ENCODE peak calls at places on chromosome 12, in five cellular contexts. J is H9, S is trophoblast cell, D is mesenchymal stem cell, H is neuronal stem cell. L is an unnamed sample.

GRCh38 chr12:115190191-115190590 is 506.2 kb upstream of the TBX3 start:
- DNase-seq in J (no peak), S (no peak), D (no peak), H (no peak), L (no peak)

GRCh38 chr12:96108321-96108720 is 72.9 kb upstream of the LTA4H start:
- DNase-seq in J (peak), S (no peak), D (no peak), H (no peak), L (no peak)

GRCh38 chr12:53049582-53050318 is at the start of gene TNS2:
- DNase-seq in J (peak), S (no peak), D (peak), H (no peak), L (peak)

GRCh38 chr12:63294327-63294632 is 143.3 kb upstream of the AVPR1A start:
- DNase-seq in J (no peak), S (peak), D (peak), H (no peak), L (no peak)

GRCh38 chr12:101127521-101128219 is 82.4 kb downstream of the SLC5A8 start:
- DNase-seq in J (no peak), S (no peak), D (peak), H (no peak), L (no peak)

GRCh38 chr12:26691234-26691970 is 141.6 kb downstream of the ITPR2 start:
- DNase-seq in J (peak), S (peak), D (peak), H (peak), L (peak)

GRCh38 chr12:98736352-98737326 is 91.5 kb downstream of the APAF1 start:
- DNase-seq in J (peak), S (no peak), D (peak), H (no peak), L (no peak)

GRCh38 chr12:3035815-3036702 is 41.1 kb upstream of the TSPAN9 start:
- DNase-seq in J (no peak), S (no peak), D (no peak), H (no peak), L (no peak)

GRCh38 chr12:29066061-29066588 is 83.0 kb upstream of the FAR2 start:
- DNase-seq in J (no peak), S (no peak), D (peak), H (peak), L (no peak)

GRCh38 chr12:57233357-57234232 is 4.1 kb downstream of the SHMT2 start:
- DNase-seq in J (no peak), S (no peak), D (peak), H (no peak), L (no peak)

DNA sequence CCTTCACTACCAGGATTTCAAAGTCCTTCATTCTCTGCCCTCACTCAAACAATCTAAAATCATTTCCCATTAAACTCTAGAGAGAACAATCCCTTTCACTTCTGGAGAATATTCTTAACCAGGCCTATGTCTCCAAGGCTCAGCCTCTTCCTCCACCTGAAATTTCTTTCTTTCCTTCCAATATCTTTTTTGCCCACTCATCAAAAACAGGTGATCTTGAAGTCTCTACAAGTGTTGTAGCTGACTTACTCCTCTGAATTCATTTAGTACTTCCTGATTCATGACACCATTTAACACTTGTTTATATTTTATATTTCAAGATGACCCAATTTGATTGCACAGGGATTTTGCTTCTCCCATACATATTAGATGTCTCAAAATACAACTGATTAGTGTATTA is 66.7 kb upstream of the PDZRN4 start:
- DNase-seq in J (no peak), S (no peak), D (no peak), H (no peak), L (no peak)
- H2BK12ac ChIP-seq in J (no peak), S (no peak), D (no peak), H (no peak), L (no peak)

GRCh38 chr12:120709976-120710804 is at the start of gene UNC119B:
- DNase-seq in J (peak), S (peak), D (peak), H (peak), L (no peak)
- H2BK12ac ChIP-seq in J (no peak), S (no peak), D (no peak), H (no peak), L (no peak)

DNA sequence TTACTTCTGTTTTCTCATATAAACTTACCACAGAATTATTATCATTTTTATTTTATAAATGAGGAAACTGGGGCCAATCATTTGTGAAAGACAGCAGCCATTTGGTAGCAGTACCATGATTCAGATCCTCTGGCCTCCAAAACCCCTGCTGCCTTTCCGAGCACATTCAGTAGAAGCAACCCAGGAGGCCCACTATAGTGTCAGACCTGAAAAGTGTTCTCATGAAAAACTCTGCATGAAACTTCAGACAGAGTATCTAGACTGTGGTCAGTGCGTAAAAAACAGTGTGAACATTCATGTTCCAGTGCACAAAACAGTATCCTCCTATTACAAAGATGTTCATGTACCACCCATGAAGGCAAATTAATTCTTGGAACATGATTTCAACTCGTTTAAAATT is 112.0 kb downstream of the EPS8 start:
- DNase-seq in J (no peak), S (no peak), D (no peak), H (no peak), L (no peak)
- H2BK12ac ChIP-seq in J (no peak), S (no peak), D (no peak), H (no peak), L (no peak)

DNA sequence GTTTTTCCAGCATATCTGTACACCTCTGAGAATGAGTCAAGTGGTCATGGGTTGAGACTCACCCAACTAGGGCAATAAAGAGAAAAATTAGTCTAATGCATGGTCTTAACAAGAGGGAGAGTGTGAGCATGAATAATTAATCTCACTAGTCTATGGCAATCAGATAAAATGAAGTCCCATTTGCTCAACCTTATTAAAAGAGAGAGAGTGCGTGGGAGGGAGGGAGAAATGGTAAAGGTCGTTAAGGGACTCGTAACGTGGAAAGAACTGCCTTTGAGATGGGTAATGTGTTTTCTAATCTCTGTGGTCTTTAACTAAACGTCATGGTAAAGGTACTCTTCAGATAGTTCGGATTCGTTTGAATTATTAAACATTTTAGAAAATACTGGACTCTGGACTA is 91.6 kb downstream of the TESC start:
- DNase-seq in J (no peak), S (no peak), D (no peak), H (no peak), L (no peak)
- H2BK12ac ChIP-seq in J (no peak), S (no peak), D (no peak), H (no peak), L (no peak)